ENCODE peak calls at places on chromosomes 5 and 9, in ten cellular contexts. One of them, this sample, is unnamed.

GRCh38 chr5:73591102-73591695 is 25.7 kb downstream of the UTP15 start:
- DNase-seq in activated CD8-positive, alpha-beta memory T cell treated with anti-CD3 and anti-CD28 coated beads for 4 hours: peak; percentile 14
- DNase-seq in endothelial cell: peak; percentile 74
- DNase-seq in activated T-cell treated with anti-CD3 and anti-CD28 coated beads, Interleukin-2, amount 50 U/mL, for 72 hours: peak; percentile 69
- DNase-seq in stimulated activated CD4-positive, alpha-beta T cell treated with anti-CD3 and anti-CD28 coated beads, Interleukin-2, amount 100 ng/mL, for 48 hours: peak; percentile 66
- DNase-seq in HT1080: peak; percentile 83
- DNase-seq in astrocyte of the spinal cord: peak; percentile 91
- DNase-seq in heart right ventricle: peak; percentile 68
- DNase-seq in nucleus accumbens: no peak
- DNase-seq in NCI-H1092 treated with DMSO at 0.1 percent for 48 hours: peak; percentile 63
- DNase-seq in this sample: peak; percentile 77

GRCh38 chr5:178662541-178662860 is 35.7 kb upstream of the CLK4 start:
- DNase-seq in astrocyte of the spinal cord: no peak
- DNase-seq in endothelial cell: no peak
- DNase-seq in heart right ventricle: no peak
- DNase-seq in stimulated activated CD4-positive, alpha-beta T cell treated with anti-CD3 and anti-CD28 coated beads, Interleukin-2, amount 100 ng/mL, for 48 hours: no peak
- DNase-seq in NCI-H1092 treated with DMSO at 0.1 percent for 48 hours: no peak
- DNase-seq in nucleus accumbens: no peak
- DNase-seq in activated CD8-positive, alpha-beta memory T cell treated with anti-CD3 and anti-CD28 coated beads for 4 hours: no peak
- DNase-seq in activated T-cell treated with anti-CD3 and anti-CD28 coated beads, Interleukin-2, amount 50 U/mL, for 72 hours: no peak
- DNase-seq in HT1080: no peak
- DNase-seq in this sample: no peak

GRCh38 chr5:61055434-61056006 is 106.7 kb downstream of the SMIM15 start:
- DNase-seq in stimulated activated CD4-positive, alpha-beta T cell treated with anti-CD3 and anti-CD28 coated beads, Interleukin-2, amount 100 ng/mL, for 48 hours: no peak
- DNase-seq in HT1080: peak; percentile 50
- DNase-seq in astrocyte of the spinal cord: peak; percentile 70
- DNase-seq in heart right ventricle: no peak
- DNase-seq in activated T-cell treated with anti-CD3 and anti-CD28 coated beads, Interleukin-2, amount 50 U/mL, for 72 hours: peak; percentile 5
- DNase-seq in NCI-H1092 treated with DMSO at 0.1 percent for 48 hours: peak; percentile 38
- DNase-seq in nucleus accumbens: no peak
- DNase-seq in activated CD8-positive, alpha-beta memory T cell treated with anti-CD3 and anti-CD28 coated beads for 4 hours: no peak
- DNase-seq in endothelial cell: peak; percentile 25
- DNase-seq in this sample: peak; percentile 46

GRCh38 chr9:131650254-131650653 is 89.6 kb downstream of the RAPGEF1 start:
- DNase-seq in nucleus accumbens: no peak
- DNase-seq in activated T-cell treated with anti-CD3 and anti-CD28 coated beads, Interleukin-2, amount 50 U/mL, for 72 hours: no peak
- DNase-seq in astrocyte of the spinal cord: peak; percentile 40
- DNase-seq in NCI-H1092 treated with DMSO at 0.1 percent for 48 hours: no peak
- DNase-seq in endothelial cell: no peak
- DNase-seq in HT1080: no peak
- DNase-seq in heart right ventricle: no peak
- DNase-seq in activated CD8-positive, alpha-beta memory T cell treated with anti-CD3 and anti-CD28 coated beads for 4 hours: no peak
- DNase-seq in stimulated activated CD4-positive, alpha-beta T cell treated with anti-CD3 and anti-CD28 coated beads, Interleukin-2, amount 100 ng/mL, for 48 hours: no peak
- DNase-seq in this sample: peak; percentile 87

GRCh38 chr5:64859881-64860280 is 91.2 kb downstream of the CWC27 start:
- DNase-seq in NCI-H1092 treated with DMSO at 0.1 percent for 48 hours: no peak
- DNase-seq in HT1080: no peak
- DNase-seq in nucleus accumbens: no peak
- DNase-seq in activated CD8-positive, alpha-beta memory T cell treated with anti-CD3 and anti-CD28 coated beads for 4 hours: no peak
- DNase-seq in astrocyte of the spinal cord: no peak
- DNase-seq in heart right ventricle: no peak
- DNase-seq in endothelial cell: no peak
- DNase-seq in activated T-cell treated with anti-CD3 and anti-CD28 coated beads, Interleukin-2, amount 50 U/mL, for 72 hours: no peak
- DNase-seq in stimulated activated CD4-positive, alpha-beta T cell treated with anti-CD3 and anti-CD28 coated beads, Interleukin-2, amount 100 ng/mL, for 48 hours: no peak
- DNase-seq in this sample: no peak

GRCh38 chr9:99867536-99867935 is 38.9 kb upstream of the STX17 start:
- DNase-seq in activated T-cell treated with anti-CD3 and anti-CD28 coated beads, Interleukin-2, amount 50 U/mL, for 72 hours: no peak
- DNase-seq in NCI-H1092 treated with DMSO at 0.1 percent for 48 hours: no peak
- DNase-seq in stimulated activated CD4-positive, alpha-beta T cell treated with anti-CD3 and anti-CD28 coated beads, Interleukin-2, amount 100 ng/mL, for 48 hours: no peak
- DNase-seq in HT1080: peak; percentile 38
- DNase-seq in nucleus accumbens: no peak
- DNase-seq in endothelial cell: no peak
- DNase-seq in astrocyte of the spinal cord: no peak
- DNase-seq in heart right ventricle: no peak
- DNase-seq in activated CD8-positive, alpha-beta memory T cell treated with anti-CD3 and anti-CD28 coated beads for 4 hours: no peak
- DNase-seq in this sample: peak; percentile 1

GRCh38 chr5:136309376-136309775 is 56.0 kb downstream of the TRPC7 start:
- DNase-seq in stimulated activated CD4-positive, alpha-beta T cell treated with anti-CD3 and anti-CD28 coated beads, Interleukin-2, amount 100 ng/mL, for 48 hours: no peak
- DNase-seq in NCI-H1092 treated with DMSO at 0.1 percent for 48 hours: no peak
- DNase-seq in heart right ventricle: no peak
- DNase-seq in astrocyte of the spinal cord: no peak
- DNase-seq in HT1080: no peak
- DNase-seq in endothelial cell: no peak
- DNase-seq in activated CD8-positive, alpha-beta memory T cell treated with anti-CD3 and anti-CD28 coated beads for 4 hours: no peak
- DNase-seq in activated T-cell treated with anti-CD3 and anti-CD28 coated beads, Interleukin-2, amount 50 U/mL, for 72 hours: no peak
- DNase-seq in nucleus accumbens: no peak
- DNase-seq in this sample: peak; percentile 13

GRCh38 chr5:66658516-66658915 is 62.3 kb downstream of the MAST4 start:
- DNase-seq in NCI-H1092 treated with DMSO at 0.1 percent for 48 hours: no peak
- DNase-seq in heart right ventricle: no peak
- DNase-seq in endothelial cell: no peak
- DNase-seq in stimulated activated CD4-positive, alpha-beta T cell treated with anti-CD3 and anti-CD28 coated beads, Interleukin-2, amount 100 ng/mL, for 48 hours: no peak
- DNase-seq in nucleus accumbens: no peak
- DNase-seq in activated T-cell treated with anti-CD3 and anti-CD28 coated beads, Interleukin-2, amount 50 U/mL, for 72 hours: no peak
- DNase-seq in HT1080: no peak
- DNase-seq in astrocyte of the spinal cord: no peak
- DNase-seq in activated CD8-positive, alpha-beta memory T cell treated with anti-CD3 and anti-CD28 coated beads for 4 hours: no peak
- DNase-seq in this sample: no peak

GRCh38 chr5:68007446-68007845 is 208.1 kb upstream of the PIK3R1 start:
- DNase-seq in endothelial cell: no peak
- DNase-seq in nucleus accumbens: no peak
- DNase-seq in NCI-H1092 treated with DMSO at 0.1 percent for 48 hours: no peak
- DNase-seq in stimulated activated CD4-positive, alpha-beta T cell treated with anti-CD3 and anti-CD28 coated beads, Interleukin-2, amount 100 ng/mL, for 48 hours: no peak
- DNase-seq in heart right ventricle: no peak
- DNase-seq in HT1080: peak; percentile 7
- DNase-seq in activated CD8-positive, alpha-beta memory T cell treated with anti-CD3 and anti-CD28 coated beads for 4 hours: no peak
- DNase-seq in astrocyte of the spinal cord: peak; percentile 80
- DNase-seq in activated T-cell treated with anti-CD3 and anti-CD28 coated beads, Interleukin-2, amount 50 U/mL, for 72 hours: no peak
- DNase-seq in this sample: peak; percentile 95

GRCh38 chr9:70010015-70010414 is 33.6 kb upstream of the MAMDC2 start:
- DNase-seq in activated CD8-positive, alpha-beta memory T cell treated with anti-CD3 and anti-CD28 coated beads for 4 hours: no peak
- DNase-seq in nucleus accumbens: no peak
- DNase-seq in stimulated activated CD4-positive, alpha-beta T cell treated with anti-CD3 and anti-CD28 coated beads, Interleukin-2, amount 100 ng/mL, for 48 hours: no peak
- DNase-seq in endothelial cell: no peak
- DNase-seq in activated T-cell treated with anti-CD3 and anti-CD28 coated beads, Interleukin-2, amount 50 U/mL, for 72 hours: no peak
- DNase-seq in heart right ventricle: no peak
- DNase-seq in NCI-H1092 treated with DMSO at 0.1 percent for 48 hours: no peak
- DNase-seq in astrocyte of the spinal cord: no peak
- DNase-seq in HT1080: no peak
- DNase-seq in this sample: peak; percentile 62

GRCh38 chr9:37999501-38000189 is 69.4 kb downstream of the SHB start:
- DNase-seq in heart right ventricle: no peak
- DNase-seq in stimulated activated CD4-positive, alpha-beta T cell treated with anti-CD3 and anti-CD28 coated beads, Interleukin-2, amount 100 ng/mL, for 48 hours: no peak
- DNase-seq in activated T-cell treated with anti-CD3 and anti-CD28 coated beads, Interleukin-2, amount 50 U/mL, for 72 hours: no peak
- DNase-seq in endothelial cell: no peak
- DNase-seq in astrocyte of the spinal cord: no peak
- DNase-seq in nucleus accumbens: peak; percentile 25
- DNase-seq in activated CD8-positive, alpha-beta memory T cell treated with anti-CD3 and anti-CD28 coated beads for 4 hours: no peak
- DNase-seq in NCI-H1092 treated with DMSO at 0.1 percent for 48 hours: peak; percentile 63
- DNase-seq in HT1080: peak; percentile 58
- DNase-seq in this sample: no peak

GRCh38 chr5:120454094-120454798 is 9.9 kb upstream of the PRR16 start:
- DNase-seq in astrocyte of the spinal cord: peak; percentile 84
- DNase-seq in HT1080: peak; percentile 41
- DNase-seq in activated T-cell treated with anti-CD3 and anti-CD28 coated beads, Interleukin-2, amount 50 U/mL, for 72 hours: no peak
- DNase-seq in activated CD8-positive, alpha-beta memory T cell treated with anti-CD3 and anti-CD28 coated beads for 4 hours: no peak
- DNase-seq in NCI-H1092 treated with DMSO at 0.1 percent for 48 hours: no peak
- DNase-seq in heart right ventricle: peak; percentile 11
- DNase-seq in endothelial cell: no peak
- DNase-seq in stimulated activated CD4-positive, alpha-beta T cell treated with anti-CD3 and anti-CD28 coated beads, Interleukin-2, amount 100 ng/mL, for 48 hours: no peak
- DNase-seq in nucleus accumbens: no peak
- DNase-seq in this sample: peak; percentile 90

GRCh38 chr9:20684865-20685696 is 1.0 kb downstream of the FOCAD start:
- DNase-seq in activated CD8-positive, alpha-beta memory T cell treated with anti-CD3 and anti-CD28 coated beads for 4 hours: no peak
- DNase-seq in HT1080: peak; percentile 36
- DNase-seq in NCI-H1092 treated with DMSO at 0.1 percent for 48 hours: no peak
- DNase-seq in stimulated activated CD4-positive, alpha-beta T cell treated with anti-CD3 and anti-CD28 coated beads, Interleukin-2, amount 100 ng/mL, for 48 hours: no peak
- DNase-seq in endothelial cell: no peak
- DNase-seq in nucleus accumbens: no peak
- DNase-seq in heart right ventricle: no peak
- DNase-seq in activated T-cell treated with anti-CD3 and anti-CD28 coated beads, Interleukin-2, amount 50 U/mL, for 72 hours: no peak
- DNase-seq in astrocyte of the spinal cord: peak; percentile 75
- DNase-seq in this sample: peak; percentile 73

GRCh38 chr5:34976347-34976746 is 47.0 kb downstream of the DNAJC21 start:
- DNase-seq in stimulated activated CD4-positive, alpha-beta T cell treated with anti-CD3 and anti-CD28 coated beads, Interleukin-2, amount 100 ng/mL, for 48 hours: no peak
- DNase-seq in NCI-H1092 treated with DMSO at 0.1 percent for 48 hours: no peak
- DNase-seq in astrocyte of the spinal cord: no peak
- DNase-seq in activated CD8-positive, alpha-beta memory T cell treated with anti-CD3 and anti-CD28 coated beads for 4 hours: no peak
- DNase-seq in endothelial cell: no peak
- DNase-seq in activated T-cell treated with anti-CD3 and anti-CD28 coated beads, Interleukin-2, amount 50 U/mL, for 72 hours: no peak
- DNase-seq in nucleus accumbens: no peak
- DNase-seq in heart right ventricle: no peak
- DNase-seq in HT1080: no peak
- DNase-seq in this sample: no peak

GRCh38 chr5:150637245-150638052 is 3.0 kb upstream of the SYNPO start:
- DNase-seq in stimulated activated CD4-positive, alpha-beta T cell treated with anti-CD3 and anti-CD28 coated beads, Interleukin-2, amount 100 ng/mL, for 48 hours: no peak
- DNase-seq in endothelial cell: no peak
- DNase-seq in HT1080: peak; percentile 91
- DNase-seq in activated T-cell treated with anti-CD3 and anti-CD28 coated beads, Interleukin-2, amount 50 U/mL, for 72 hours: no peak
- DNase-seq in heart right ventricle: no peak
- DNase-seq in NCI-H1092 treated with DMSO at 0.1 percent for 48 hours: no peak
- DNase-seq in activated CD8-positive, alpha-beta memory T cell treated with anti-CD3 and anti-CD28 coated beads for 4 hours: no peak
- DNase-seq in nucleus accumbens: no peak
- DNase-seq in astrocyte of the spinal cord: peak; percentile 94
- DNase-seq in this sample: peak; percentile 83

GRCh38 chr5:14722923-14723322 is 58.4 kb downstream of the OTULIN start:
- DNase-seq in stimulated activated CD4-positive, alpha-beta T cell treated with anti-CD3 and anti-CD28 coated beads, Interleukin-2, amount 100 ng/mL, for 48 hours: no peak
- DNase-seq in NCI-H1092 treated with DMSO at 0.1 percent for 48 hours: no peak
- DNase-seq in heart right ventricle: no peak
- DNase-seq in HT1080: no peak
- DNase-seq in activated CD8-positive, alpha-beta memory T cell treated with anti-CD3 and anti-CD28 coated beads for 4 hours: no peak
- DNase-seq in activated T-cell treated with anti-CD3 and anti-CD28 coated beads, Interleukin-2, amount 50 U/mL, for 72 hours: no peak
- DNase-seq in nucleus accumbens: no peak
- DNase-seq in astrocyte of the spinal cord: no peak
- DNase-seq in endothelial cell: no peak
- DNase-seq in this sample: no peak

GRCh38 chr5:56569576-56569975 is 245.8 kb upstream of the MAP3K1 start:
- DNase-seq in endothelial cell: no peak
- DNase-seq in activated CD8-positive, alpha-beta memory T cell treated with anti-CD3 and anti-CD28 coated beads for 4 hours: no peak
- DNase-seq in NCI-H1092 treated with DMSO at 0.1 percent for 48 hours: no peak
- DNase-seq in HT1080: no peak
- DNase-seq in heart right ventricle: no peak
- DNase-seq in stimulated activated CD4-positive, alpha-beta T cell treated with anti-CD3 and anti-CD28 coated beads, Interleukin-2, amount 100 ng/mL, for 48 hours: no peak
- DNase-seq in activated T-cell treated with anti-CD3 and anti-CD28 coated beads, Interleukin-2, amount 50 U/mL, for 72 hours: no peak
- DNase-seq in nucleus accumbens: no peak
- DNase-seq in astrocyte of the spinal cord: peak; percentile 43
- DNase-seq in this sample: peak; percentile 31

GRCh38 chr5:144390133-144390532 is 219.5 kb downstream of the KCTD16 start:
- DNase-seq in nucleus accumbens: no peak
- DNase-seq in activated CD8-positive, alpha-beta memory T cell treated with anti-CD3 and anti-CD28 coated beads for 4 hours: no peak
- DNase-seq in activated T-cell treated with anti-CD3 and anti-CD28 coated beads, Interleukin-2, amount 50 U/mL, for 72 hours: no peak
- DNase-seq in endothelial cell: no peak
- DNase-seq in astrocyte of the spinal cord: peak; percentile 2
- DNase-seq in heart right ventricle: no peak
- DNase-seq in NCI-H1092 treated with DMSO at 0.1 percent for 48 hours: peak; percentile 12
- DNase-seq in HT1080: peak; percentile 3
- DNase-seq in stimulated activated CD4-positive, alpha-beta T cell treated with anti-CD3 and anti-CD28 coated beads, Interleukin-2, amount 100 ng/mL, for 48 hours: no peak
- DNase-seq in this sample: peak; percentile 3

GRCh38 chr5:176524987-176525386 is 12.2 kb downstream of the RNF44 start:
- DNase-seq in NCI-H1092 treated with DMSO at 0.1 percent for 48 hours: no peak
- DNase-seq in nucleus accumbens: no peak
- DNase-seq in HT1080: no peak
- DNase-seq in activated T-cell treated with anti-CD3 and anti-CD28 coated beads, Interleukin-2, amount 50 U/mL, for 72 hours: no peak
- DNase-seq in heart right ventricle: no peak
- DNase-seq in activated CD8-positive, alpha-beta memory T cell treated with anti-CD3 and anti-CD28 coated beads for 4 hours: no peak
- DNase-seq in astrocyte of the spinal cord: no peak
- DNase-seq in stimulated activated CD4-positive, alpha-beta T cell treated with anti-CD3 and anti-CD28 coated beads, Interleukin-2, amount 100 ng/mL, for 48 hours: no peak
- DNase-seq in endothelial cell: no peak
- DNase-seq in this sample: no peak

GRCh38 chr9:89879276-89879675 is 274.5 kb downstream of the GADD45G start:
- DNase-seq in heart right ventricle: no peak
- DNase-seq in nucleus accumbens: no peak
- DNase-seq in astrocyte of the spinal cord: no peak
- DNase-seq in stimulated activated CD4-positive, alpha-beta T cell treated with anti-CD3 and anti-CD28 coated beads, Interleukin-2, amount 100 ng/mL, for 48 hours: no peak
- DNase-seq in activated T-cell treated with anti-CD3 and anti-CD28 coated beads, Interleukin-2, amount 50 U/mL, for 72 hours: no peak
- DNase-seq in endothelial cell: no peak
- DNase-seq in HT1080: no peak
- DNase-seq in activated CD8-positive, alpha-beta memory T cell treated with anti-CD3 and anti-CD28 coated beads for 4 hours: no peak
- DNase-seq in NCI-H1092 treated with DMSO at 0.1 percent for 48 hours: no peak
- DNase-seq in this sample: no peak

This sample was measured in fibroblast of lung.